ENCODE peak calls at places on chromosome 14, in six cellular contexts. I, L, S, W, A and U are unnamed samples.

GRCh38 chr14:68236525-68236924 is 416.9 kb downstream of the RAD51B start:
- DNase-seq in W (no peak), I (no peak), L (no peak), S (no peak), A (no peak), U (no peak)

GRCh38 chr14:81200041-81200440 is 20.7 kb downstream of the GTF2A1 start:
- DNase-seq in I (no peak), L (no peak), S (no peak), W (no peak), A (no peak), U (no peak)

GRCh38 chr14:70472253-70473159 is 20.5 kb downstream of the ADAM21 start:
- DNase-seq in I (no peak), A (no peak), W (no peak), L (no peak), S (no peak), U (no peak)

GRCh38 chr14:72804653-72805180 is 89.2 kb downstream of the DPF3 start:
- DNase-seq in A (no peak), I (no peak), S (no peak), L (no peak), W (no peak), U (no peak)

GRCh38 chr14:95993768-95994592 is 45.2 kb upstream of the C14orf132 start:
- DNase-seq in W (no peak), S (no peak), L (peak), A (no peak), I (peak), U (peak)

GRCh38 chr14:97779140-97779539 is 982.0 kb downstream of the VRK1 start:
- DNase-seq in W (no peak), A (no peak), S (no peak), I (no peak), L (no peak), U (no peak)

GRCh38 chr14:51295666-51296263 is 55.7 kb downstream of the TMX1 start:
- DNase-seq in W (no peak), A (no peak), S (no peak), I (no peak), L (no peak), U (no peak)

GRCh38 chr14:71532349-71532748 is 399.9 kb upstream of the RGS6 start:
- DNase-seq in L (no peak), W (no peak), S (peak), I (no peak), A (no peak), U (no peak)

GRCh38 chr14:100547633-100548294 is 39.5 kb downstream of the BEGAIN start:
- DNase-seq in L (peak), S (peak), W (peak), I (no peak), A (peak), U (no peak)

GRCh38 chr14:90609376-90609775 is 206.9 kb downstream of the TTC7B start:
- DNase-seq in L (no peak), A (peak), I (no peak), W (no peak), S (no peak), U (no peak)

GRCh38 chr14:90846511-90846910 is 30.3 kb upstream of the TTC7B start:
- DNase-seq in I (no peak), S (no peak), L (no peak), A (no peak), W (no peak), U (no peak)

GRCh38 chr14:90294872-90295271 is 36.9 kb downstream of the NRDE2 start:
- DNase-seq in S (peak), W (no peak), A (no peak), L (no peak), I (no peak), U (peak)

GRCh38 chr14:49303952-49304516 is 282.1 kb downstream of the RPS29 start:
- DNase-seq in A (no peak), I (no peak), W (no peak), L (peak), S (peak), U (peak)

GRCh38 chr14:90464481-90464880 is 67.7 kb downstream of the CALM1 start:
- DNase-seq in I (no peak), S (no peak), L (no peak), A (no peak), W (no peak), U (no peak)

GRCh38 chr14:88503754-88504406 is 50.9 kb downstream of the PTPN21 start:
- DNase-seq in A (no peak), I (no peak), W (no peak), S (no peak), L (no peak), U (no peak)

GRCh38 chr14:22887990-22888378 is 5.0 kb downstream of the REM2 start:
- DNase-seq in W (no peak), I (no peak), S (no peak), L (no peak), A (no peak), U (no peak)

GRCh38 chr14:53331921-53332320 is 178.8 kb upstream of the DDHD1 start:
- DNase-seq in L (no peak), A (no peak), S (no peak), W (no peak), I (no peak), U (no peak)

GRCh38 chr14:76701981-76702380 is 59.3 kb upstream of the VASH1 start:
- DNase-seq in W (no peak), S (peak), L (no peak), A (peak), I (no peak), U (no peak)

GRCh38 chr14:64645220-64645891 is 58.9 kb upstream of the PLEKHG3 start:
- DNase-seq in A (peak), W (no peak), L (peak), S (peak), I (no peak), U (no peak)

GRCh38 chr14:31968107-31968810 is 108.8 kb upstream of the ARHGAP5 start:
- DNase-seq in A (no peak), L (no peak), W (no peak), S (no peak), I (no peak), U (no peak)

GRCh38 chr14:21825845-21826244 is 152.2 kb upstream of the OR4E1 start:
- DNase-seq in S (no peak), L (no peak), W (no peak), A (no peak), I (no peak), U (no peak)

GRCh38 chr14:32896979-32897723 is 41.5 kb upstream of the NPAS3 start:
- DNase-seq in S (no peak), L (no peak), A (no peak), W (no peak), I (no peak), U (no peak)

GRCh38 chr14:52063107-52063506 is 5.8 kb downstream of the NID2 start:
- DNase-seq in I (no peak), W (no peak), A (no peak), L (no peak), S (no peak), U (no peak)

GRCh38 chr14:53924754-53925153 is 31.9 kb downstream of the BMP4 start:
- DNase-seq in L (no peak), A (no peak), W (no peak), I (peak), S (no peak), U (no peak)

GRCh38 chr14:75430526-75430925 is 2.7 kb downstream of the JDP2 start:
- DNase-seq in S (no peak), I (no peak), W (peak), L (peak), A (no peak), U (no peak)

GRCh38 chr14:100114109-100114765 is 45.2 kb downstream of the DEGS2 start:
- DNase-seq in L (no peak), I (no peak), S (no peak), W (no peak), A (no peak), U (no peak)

GRCh38 chr14:79701371-79701770 is 509.9 kb downstream of the DIO2 start:
- DNase-seq in W (no peak), I (no peak), A (no peak), S (no peak), L (no peak), U (no peak)

GRCh38 chr14:90970167-90970600 is 90.3 kb downstream of the RPS6KA5 start:
- DNase-seq in W (no peak), S (no peak), L (no peak), I (no peak), A (no peak), U (peak)

GRCh38 chr14:95472819-95473251 is 43.6 kb downstream of the SYNE3 start:
- DNase-seq in I (no peak), W (no peak), A (no peak), S (no peak), L (no peak), U (no peak)

GRCh38 chr14:54787263-54787662 is 115.4 kb downstream of the GCH1 start:
- DNase-seq in I (no peak), W (no peak), A (no peak), L (no peak), S (peak), U (no peak)

GRCh38 chr14:99137001-99137700 is 134.8 kb downstream of the BCL11B start:
- DNase-seq in A (peak), S (peak), I (no peak), W (peak), L (no peak), U (no peak)

GRCh38 chr14:50122291-50122690 is 5.9 kb upstream of the VCPKMT start:
- DNase-seq in A (no peak), S (no peak), W (no peak), I (no peak), L (no peak), U (no peak)

DNA sequence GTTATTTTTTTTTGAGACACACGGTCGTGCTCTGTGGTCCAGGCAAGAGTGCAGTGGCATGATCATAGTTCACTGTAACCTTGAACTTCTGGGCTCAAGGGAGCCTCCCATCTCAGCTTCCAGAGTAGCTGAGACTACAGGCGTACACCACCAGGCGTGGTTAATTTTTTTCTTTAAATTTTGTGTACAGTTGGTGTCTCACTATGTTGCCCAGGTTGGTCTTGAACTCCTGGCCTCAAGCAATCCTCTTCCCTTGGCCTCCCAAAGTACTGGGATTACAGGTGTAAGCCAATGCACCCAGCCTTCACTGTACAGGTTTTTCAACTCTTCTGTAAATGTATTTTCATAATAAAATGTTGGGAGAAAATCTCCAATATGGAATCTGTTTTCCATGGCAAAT is 5.7 kb upstream of the KLC1 start:
- DNase-seq in S (no peak), W (no peak), A (no peak), L (no peak), I (no peak), U (no peak)
- TF ChIP-seq POLR2A in S (no peak), W (no peak), A (no peak), L (no peak), I (no peak), U (no peak)

GRCh38 chr14:24298892-24299254 is 707 bp downstream of the DHRS1 start:
- DNase-seq in S (no peak), I (peak), A (no peak), W (no peak), L (no peak), U (peak)

GRCh38 chr14:24297190-24297964 is 2.2 kb downstream of the DHRS1 start:
- DNase-seq in A (no peak), I (peak), L (no peak), S (no peak), W (no peak), U (peak)

GRCh38 chr14:24296341-24297157 is 3.0 kb downstream of the DHRS1 start:
- DNase-seq in S (peak), I (peak), A (peak), L (peak), W (peak), U (peak)

GRCh38 chr14:24300326-24300980 is 803 bp downstream of the NOP9 start:
- DNase-seq in W (no peak), S (no peak), A (no peak), L (no peak), I (no peak), U (peak)

DNA sequence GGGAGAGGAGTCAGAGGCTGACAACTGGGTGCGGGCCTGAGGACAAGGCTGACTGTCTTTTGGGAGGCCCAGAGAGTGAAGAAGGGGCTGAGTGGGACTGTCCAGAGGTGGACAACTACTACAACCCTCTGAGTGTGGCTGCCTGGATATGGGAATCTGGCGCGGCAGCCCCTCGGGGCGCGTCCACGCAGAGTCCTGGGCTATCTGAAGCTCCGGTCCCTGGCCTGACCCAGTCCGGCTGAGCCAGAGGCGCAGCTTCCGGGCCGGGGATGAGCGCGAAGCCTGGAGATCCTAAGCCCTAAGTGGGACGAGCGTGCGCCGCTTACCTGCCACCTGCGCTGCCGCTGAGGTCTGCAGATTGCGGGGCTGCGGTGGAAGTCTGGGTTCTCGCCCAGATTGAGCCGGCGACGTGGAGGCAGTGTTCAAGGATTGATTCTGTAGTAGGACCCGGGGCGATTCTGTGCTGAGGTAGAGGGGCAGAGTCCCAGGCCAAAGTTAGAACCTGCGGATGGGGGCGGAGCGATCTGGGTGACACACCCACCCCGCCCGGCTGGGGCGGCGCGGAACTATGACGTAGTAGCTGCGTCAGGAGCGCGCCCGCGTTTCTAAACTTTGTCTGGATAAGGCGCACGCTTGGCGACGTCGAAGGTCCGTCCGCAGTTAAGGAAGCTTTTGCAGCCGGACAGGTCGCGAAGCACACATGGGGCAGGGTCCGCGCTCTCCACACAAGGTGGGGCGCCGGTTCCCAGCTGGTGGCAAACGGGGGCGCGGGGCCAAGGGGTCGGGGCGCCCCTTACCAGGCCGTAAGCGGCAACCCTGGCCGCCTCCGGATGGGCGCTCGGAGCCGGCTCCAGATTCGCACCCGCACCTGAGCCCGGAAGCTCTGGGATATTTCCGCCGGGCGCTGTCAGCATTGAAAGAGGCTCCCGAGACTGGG is at the start of the genes DHRS1 and NOP9:
- DNase-seq in I (peak), W (peak), S (peak), L (peak), A (peak), U (peak)
- TF ChIP-seq POLR2A in I (peak), W (no peak), S (peak), L (no peak), A (peak), U (peak)

GRCh38 chr14:93184391-93185332 is at the start of the genes LYSET and MOAP1:
- DNase-seq in I (peak), L (peak), W (peak), A (peak), S (peak), U (peak)
- TF ChIP-seq POLR2A in I (peak), L (peak), W (no peak), A (peak), S (peak), U (peak)

GRCh38 chr14:34257505-34257904 is 204.5 kb downstream of the SPTSSA start:
- DNase-seq in L (no peak), A (no peak), I (no peak), S (no peak), W (no peak), U (no peak)
- TF ChIP-seq POLR2A in L (no peak), A (no peak), I (no peak), S (no peak), W (no peak), U (no peak)

GRCh38 chr14:35403085-35403396 is 1.5 kb downstream of the NFKBIA start:
- DNase-seq in L (no peak), W (no peak), S (no peak), I (no peak), A (peak), U (no peak)

GRCh38 chr14:35402323-35403084 is 2.0 kb downstream of the NFKBIA start:
- DNase-seq in W (no peak), L (peak), S (no peak), A (peak), I (no peak), U (no peak)

GRCh38 chr14:35404246-35404495 is 378 bp downstream of the NFKBIA start:
- DNase-seq in W (no peak), S (no peak), I (no peak), L (no peak), A (no peak), U (no peak)

GRCh38 chr14:35404496-35405303 is at the start of gene NFKBIA:
- DNase-seq in I (peak), S (peak), W (peak), L (peak), A (peak), U (peak)

GRCh38 chr14:35403397-35404245 is 928 bp downstream of the NFKBIA start:
- DNase-seq in A (peak), S (peak), W (peak), I (peak), L (peak), U (peak)
- TF ChIP-seq POLR2A in A (no peak), S (peak), W (no peak), I (no peak), L (no peak), U (peak)

GRCh38 chr14:60249321-60250251 is 565 bp downstream of the PPM1A start:
- DNase-seq in L (peak), A (peak), I (peak), S (peak), W (peak), U (peak)

GRCh38 chr14:60251877-60252276 is 2.9 kb downstream of the PPM1A start:
- DNase-seq in S (no peak), I (no peak), L (no peak), W (no peak), A (no peak), U (peak)

GRCh38 chr14:60248697-60249314 is at the start of gene PPM1A:
- DNase-seq in S (peak), I (peak), W (peak), L (peak), A (peak), U (peak)

GRCh38 chr14:60252630-60253029 is 3.6 kb downstream of the PPM1A start:
- DNase-seq in I (no peak), W (no peak), S (no peak), L (no peak), A (no peak), U (no peak)

GRCh38 chr14:60250318-60251035 is 1.5 kb downstream of the PPM1A start:
- DNase-seq in A (no peak), I (no peak), L (peak), S (no peak), W (no peak), U (peak)
- TF ChIP-seq POLR2A in A (no peak), I (no peak), L (no peak), S (peak), W (no peak), U (no peak)

DNA sequence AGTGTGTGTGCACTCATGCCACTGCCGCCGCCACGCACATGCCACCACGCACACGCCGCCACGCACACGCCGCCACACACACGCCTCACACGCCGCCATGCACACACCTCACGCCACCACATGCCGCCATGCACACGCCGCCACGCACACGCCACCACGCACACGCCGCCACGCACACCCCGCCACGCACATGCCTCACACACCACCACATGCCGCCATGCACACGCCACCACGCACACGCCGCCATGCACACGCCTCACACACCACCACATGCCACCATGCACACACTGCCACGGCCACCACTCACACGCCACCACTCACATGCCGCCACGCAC is 6.3 kb downstream of the CLBA1 start:
- DNase-seq in W (no peak), S (no peak), L (no peak), I (no peak), A (no peak), U (peak)
- TF ChIP-seq POLR2A in W (no peak), S (no peak), L (no peak), I (no peak), A (no peak), U (no peak)